ENCODE peak calls at places on chromosomes 7 and 10, in eight cellular contexts. L, Z, H, T, X, B, A and R are unnamed samples.

GRCh38 chr10:86504510-86504909 is 17.1 kb downstream of the WAPL start:
- DNase-seq in T (no peak), H (no peak), X (no peak), Z (no peak), A (no peak), B (no peak), L (no peak), R (no peak)

GRCh38 chr7:24733414-24734060 is 23.7 kb downstream of the GSDME start:
- DNase-seq in A (no peak), Z (no peak), B (no peak), T (no peak), H (peak; percentile 42), L (no peak), X (no peak), R (no peak)

GRCh38 chr10:11225935-11226334 is 208.3 kb downstream of the CELF2 start:
- DNase-seq in B (peak; percentile 38), L (no peak), H (no peak), Z (peak; percentile 19), T (no peak), X (peak; percentile 37), A (no peak), R (no peak)

GRCh38 chr7:157430721-157431120 is 93.9 kb downstream of the DNAJB6 start:
- DNase-seq in B (no peak), A (no peak), X (no peak), Z (no peak), H (peak; percentile 41), L (no peak), T (no peak), R (no peak)

GRCh38 chr7:155358066-155358947 is 60.6 kb downstream of the INSIG1 start:
- DNase-seq in X (no peak), T (no peak), B (no peak), H (peak; percentile 44), Z (no peak), L (no peak), A (no peak), R (no peak)

GRCh38 chr7:81627565-81628287 is 142.1 kb downstream of the HGF start:
- DNase-seq in H (no peak), A (no peak), B (peak; percentile 80), L (peak; percentile 93), Z (peak; percentile 62), T (no peak), X (no peak), R (no peak)

GRCh38 chr10:32985781-32986350 is 27.8 kb upstream of the ITGB1 start:
- DNase-seq in L (peak; percentile 91), X (no peak), B (no peak), Z (no peak), H (no peak), T (no peak), A (peak; percentile 97), R (no peak)

GRCh38 chr7:33880787-33881186 is 24.6 kb upstream of the BMPER start:
- DNase-seq in T (no peak), A (no peak), Z (peak; percentile 90), L (peak; percentile 68), B (peak; percentile 77), X (no peak), H (no peak), R (no peak)

GRCh38 chr7:111018960-111019835 is 71.7 kb upstream of the LRRN3 start:
- DNase-seq in Z (no peak), X (no peak), B (no peak), H (no peak), A (no peak), L (no peak), T (peak; percentile 64), R (no peak)

GRCh38 chr10:15748137-15748536 is 28.4 kb upstream of the ITGA8 start:
- DNase-seq in X (no peak), L (no peak), T (no peak), B (no peak), H (no peak), A (no peak), Z (no peak), R (no peak)

GRCh38 chr7:142896741-142897379 is 11.3 kb upstream of the TRPV6 start:
- DNase-seq in L (no peak), H (no peak), A (no peak), X (no peak), B (no peak), T (no peak), Z (no peak), R (no peak)

GRCh38 chr10:104081998-104082397 is 3.7 kb downstream of the COL17A1 start:
- DNase-seq in H (no peak), X (no peak), B (peak; percentile 23), L (no peak), T (no peak), Z (no peak), A (no peak), R (no peak)

GRCh38 chr7:69907720-69908119 is 309.4 kb downstream of the AUTS2 start:
- DNase-seq in L (no peak), B (no peak), Z (no peak), H (no peak), X (no peak), T (no peak), A (no peak), R (no peak)

GRCh38 chr10:103645141-103646054 is 151.9 kb downstream of the NEURL1 start:
- DNase-seq in L (peak; percentile 99), T (no peak), X (no peak), A (no peak), H (peak; percentile 86), Z (peak; percentile 59), B (peak; percentile 79), R (no peak)

GRCh38 chr7:108104324-108104723 is 25.8 kb downstream of the LAMB4 start:
- DNase-seq in A (no peak), Z (no peak), B (no peak), H (no peak), L (no peak), X (no peak), T (no peak), R (no peak)

GRCh38 chr7:15557186-15557585 is 4.6 kb downstream of the AGMO start:
- DNase-seq in H (no peak), T (no peak), X (no peak), Z (no peak), B (no peak), L (no peak), A (peak; percentile 27), R (no peak)

GRCh38 chr7:27158436-27159277 is 2.2 kb upstream of the HOXA7 start:
- DNase-seq in L (no peak), H (peak; percentile 60), Z (peak; percentile 37), T (no peak), B (no peak), A (no peak), X (no peak), R (no peak)

GRCh38 chr7:14720792-14721191 is 181.8 kb downstream of the DGKB start:
- DNase-seq in X (no peak), H (no peak), Z (no peak), T (no peak), A (no peak), B (no peak), L (no peak), R (no peak)

GRCh38 chr7:132004528-132004927 is 448.1 kb upstream of the PODXL start:
- DNase-seq in H (no peak), T (no peak), B (peak; percentile 10), A (peak; percentile 9), X (no peak), Z (no peak), L (no peak), R (peak; percentile 48)
- TF ChIP-seq CTCF in H (no peak), T (peak; percentile 10), B (peak; percentile 19), A (no peak), X (no peak), Z (peak; percentile 51), L (peak; percentile 36), R (no peak)

DNA sequence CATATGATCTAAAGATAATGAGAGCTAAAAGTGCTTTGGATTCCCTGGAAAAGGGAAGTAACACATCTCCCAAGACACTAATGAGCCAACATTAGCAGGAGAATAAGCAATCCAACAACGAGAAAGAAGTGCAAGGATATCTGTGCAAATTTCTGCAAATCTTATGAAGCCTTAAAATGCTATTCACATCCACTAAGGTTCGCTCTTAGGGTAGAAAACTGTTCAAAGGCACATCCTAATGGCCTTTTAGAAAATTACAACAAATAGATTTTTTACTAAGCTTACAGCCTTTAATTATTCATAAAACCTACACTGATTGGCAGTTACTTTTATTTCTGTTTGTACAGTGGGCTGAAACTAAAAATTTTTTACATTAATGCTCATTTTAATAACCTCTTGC is 100.3 kb downstream of the RAPGEF5 start:
- DNase-seq in X (no peak), B (no peak), Z (no peak), A (no peak), L (no peak), T (no peak), H (no peak), R (no peak)
- TF ChIP-seq CTCF in X (no peak), B (no peak), Z (no peak), A (no peak), L (no peak), T (no peak), H (peak; percentile 62), R (no peak)

GRCh38 chr7:128257458-128257857 is 16.4 kb downstream of the LEP start:
- DNase-seq in A (no peak), Z (no peak), B (no peak), X (no peak), L (no peak), H (peak; percentile 24), T (no peak), R (no peak)
- TF ChIP-seq CTCF in A (no peak), Z (no peak), B (no peak), X (no peak), L (no peak), H (no peak), T (no peak), R (no peak)

DNA sequence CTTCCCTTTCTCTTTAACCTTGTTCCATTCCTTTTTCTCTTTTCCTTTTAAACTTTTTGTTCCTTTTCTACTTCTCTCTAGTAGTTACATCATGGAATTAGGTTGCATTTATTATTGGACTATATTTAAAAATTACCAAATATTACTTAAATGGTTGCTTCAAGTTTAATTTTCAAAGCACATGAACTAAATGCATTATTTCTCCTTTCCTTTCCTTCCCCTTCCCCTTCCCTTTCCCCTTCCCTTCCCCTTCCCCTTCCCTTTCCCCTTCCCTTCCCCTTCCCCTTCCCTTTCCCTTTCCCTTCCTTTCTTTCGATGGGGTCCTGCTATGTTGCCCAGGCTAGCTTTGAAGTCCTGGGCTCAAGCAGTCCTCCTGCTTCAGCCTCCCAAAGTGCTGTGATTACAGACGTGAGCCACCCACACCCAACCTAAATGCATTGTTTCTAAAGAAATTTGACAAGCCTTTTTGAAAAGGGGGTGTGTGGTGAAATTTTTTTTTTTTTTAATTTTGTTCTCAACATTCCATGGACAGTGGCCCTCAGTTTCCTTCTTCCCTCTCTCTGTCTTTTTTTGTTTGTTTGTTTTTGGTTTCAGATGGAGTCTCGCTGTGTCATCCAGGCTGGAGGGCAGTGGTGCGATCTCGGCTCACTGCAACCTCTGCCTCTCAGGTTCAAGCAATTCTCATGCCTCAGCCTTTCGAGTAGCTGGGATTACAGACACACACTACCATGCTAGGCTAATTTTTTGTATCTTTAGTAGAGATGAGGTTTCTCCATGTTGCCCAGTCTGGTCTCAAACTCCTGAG is 31.2 kb downstream of the TMEM60 start:
- DNase-seq in X (no peak), B (no peak), A (no peak), Z (no peak), T (no peak), L (no peak), H (no peak), R (no peak)
- TF ChIP-seq CTCF in X (no peak), B (no peak), A (no peak), Z (no peak), T (no peak), L (no peak), H (no peak), R (no peak)

GRCh38 chr10:124636271-124636993 is 107.7 kb downstream of the FAM53B start:
- DNase-seq in A (no peak), B (no peak), H (no peak), T (no peak), Z (no peak), L (no peak), X (no peak), R (no peak)
- TF ChIP-seq CTCF in A (no peak), B (no peak), H (no peak), T (peak; percentile 20), Z (no peak), L (no peak), X (peak; percentile 48), R (no peak)